ENCODE peak calls at places on chromosomes 13 and 19, in seven cellular contexts. U is A549, V is HepG2, A is HCT116, S is endothelial cell of umbilical vein, N is SK-N-SH, L is K562. Z is an unnamed sample.

GRCh38 chr13:21957833-21958232 is 287.0 kb downstream of the FGF9 start:
- DNase-seq in U (no peak), V (no peak), A (no peak), S (no peak), N (no peak), L (no peak), Z (no peak)

GRCh38 chr13:31818236-31818635 is 78.9 kb downstream of the RXFP2 start:
- DNase-seq in U (no peak), V (no peak), A (no peak), S (no peak), N (no peak), L (no peak), Z (no peak)

GRCh38 chr13:107289540-107289939 is 721.6 kb upstream of the ARGLU1 start:
- DNase-seq in U (no peak), V (no peak), A (no peak), S (no peak), N (no peak), L (no peak), Z (no peak)

GRCh38 chr19:8368136-8368535 is 4.2 kb downstream of the ANGPTL4 start:
- DNase-seq in U (no peak), V (no peak), A (no peak), S (no peak), N (peak; percentile 8), L (no peak), Z (no peak)

GRCh38 chr19:1181606-1182005 is 7.5 kb upstream of the SBNO2 start:
- DNase-seq in U (no peak), V (no peak), A (no peak), S (no peak), N (no peak), L (no peak), Z (no peak)

GRCh38 chr13:99269627-99270252 is 11.6 kb upstream of the GPR18 start:
- DNase-seq in U (peak; percentile 45), V (peak; percentile 25), A (peak; percentile 38), S (peak; percentile 71), N (peak; percentile 17), L (no peak), Z (peak; percentile 65)

GRCh38 chr13:51624695-51625345 is 40.6 kb downstream of the WDFY2 start:
- DNase-seq in U (no peak), V (no peak), A (no peak), S (no peak), N (no peak), L (no peak), Z (peak; percentile 20)

GRCh38 chr13:85590231-85590931 is 208.8 kb downstream of the SLITRK6 start:
- DNase-seq in U (peak; percentile 58), V (no peak), A (no peak), S (no peak), N (no peak), L (no peak), Z (no peak)

GRCh38 chr19:46373573-46374359 is 26.9 kb downstream of the PPP5C start:
- DNase-seq in U (peak; percentile 93), V (no peak), A (no peak), S (peak; percentile 81), N (peak; percentile 80), L (no peak), Z (no peak)

GRCh38 chr13:38045278-38046048 is 175.9 kb upstream of the TRPC4 start:
- DNase-seq in U (peak; percentile 7), V (peak; percentile 2), A (no peak), S (peak; percentile 40), N (peak; percentile 10), L (peak; percentile 16), Z (peak; percentile 52)

GRCh38 chr13:59531571-59532091 is 632.1 kb downstream of the DIAPH3 start:
- DNase-seq in U (peak; percentile 11), V (peak; percentile 3), A (peak; percentile 6), S (peak; percentile 98), N (no peak), L (peak; percentile 8), Z (peak; percentile 74)

GRCh38 chr13:46041335-46041934 is 11.1 kb downstream of the ZC3H13 start:
- DNase-seq in U (no peak), V (no peak), A (no peak), S (no peak), N (no peak), L (no peak), Z (no peak)

GRCh38 chr13:106533101-106533939 is 2.1 kb downstream of the EFNB2 start:
- DNase-seq in U (peak; percentile 56), V (peak; percentile 21), A (no peak), S (peak; percentile 81), N (peak; percentile 84), L (no peak), Z (peak; percentile 59)

GRCh38 chr13:43805071-43805468 is 18.3 kb upstream of the ENOX1 start:
- DNase-seq in U (peak; percentile 78), V (peak; percentile 12), A (peak; percentile 81), S (peak; percentile 21), N (peak; percentile 34), L (no peak), Z (no peak)

GRCh38 chr13:32040052-32040642 is 8.6 kb downstream of the FRY start:
- DNase-seq in U (no peak), V (no peak), A (no peak), S (no peak), N (no peak), L (no peak), Z (no peak)

GRCh38 chr19:33438016-33438671 is 64.6 kb downstream of the CEBPG start:
- DNase-seq in U (no peak), V (no peak), A (no peak), S (no peak), N (peak; percentile 89), L (no peak), Z (no peak)

GRCh38 chr13:77980592-77980991 is 62.0 kb upstream of the EDNRB start:
- DNase-seq in U (peak; percentile 31), V (no peak), A (no peak), S (peak; percentile 86), N (no peak), L (no peak), Z (no peak)

GRCh38 chr13:44686478-44687071 is 110.4 kb upstream of the TSC22D1 start:
- DNase-seq in U (no peak), V (no peak), A (no peak), S (no peak), N (no peak), L (no peak), Z (no peak)

GRCh38 chr19:30919737-30920136 is 429.5 kb downstream of the TSHZ3 start:
- DNase-seq in U (no peak), V (no peak), A (no peak), S (no peak), N (no peak), L (no peak), Z (no peak)

GRCh38 chr13:98934243-98934642 is 43.6 kb downstream of the DOCK9 start:
- DNase-seq in U (no peak), V (no peak), A (no peak), S (no peak), N (no peak), L (no peak), Z (no peak)

GRCh38 chr13:35961002-35961401 is 170.2 kb downstream of the DCLK1 start:
- DNase-seq in U (no peak), V (no peak), A (no peak), S (no peak), N (no peak), L (no peak), Z (no peak)

GRCh38 chr13:48299591-48299990 is 4.0 kb upstream of the RB1 start:
- DNase-seq in U (no peak), V (no peak), A (no peak), S (no peak), N (no peak), L (no peak), Z (no peak)

GRCh38 chr19:39765091-39766076 is 13.3 kb upstream of the LEUTX start:
- DNase-seq in U (peak; percentile 82), V (peak; percentile 48), A (peak; percentile 36), S (peak; percentile 43), N (peak; percentile 29), L (peak; percentile 54), Z (peak; percentile 24)

GRCh38 chr13:96821971-96822370 is 172.3 kb downstream of the OXGR1 start:
- DNase-seq in U (no peak), V (no peak), A (no peak), S (no peak), N (no peak), L (no peak), Z (no peak)

DNA sequence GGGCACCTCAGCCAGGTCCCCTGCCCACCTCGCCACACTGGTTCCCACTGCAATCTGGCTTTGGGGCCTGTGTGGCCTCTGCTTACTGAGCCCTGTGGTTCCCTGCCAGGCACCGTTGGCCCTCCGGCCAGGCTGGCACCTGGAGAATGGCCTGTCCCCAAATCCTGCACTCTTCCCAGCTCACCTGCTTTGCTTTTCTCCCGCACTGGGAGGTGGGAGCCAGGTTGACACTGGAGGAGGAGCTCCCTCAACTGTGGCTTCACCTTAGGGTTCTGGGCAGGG is 97.0 kb downstream of the SCGB2B2 start:
- DNase-seq in U (no peak), V (no peak), A (no peak), S (no peak), N (no peak), L (no peak), Z (no peak)
- TF ChIP-seq MAX in U (no peak), V (no peak), A (no peak), S (no peak), N (no peak), L (no peak), Z (no peak)

DNA sequence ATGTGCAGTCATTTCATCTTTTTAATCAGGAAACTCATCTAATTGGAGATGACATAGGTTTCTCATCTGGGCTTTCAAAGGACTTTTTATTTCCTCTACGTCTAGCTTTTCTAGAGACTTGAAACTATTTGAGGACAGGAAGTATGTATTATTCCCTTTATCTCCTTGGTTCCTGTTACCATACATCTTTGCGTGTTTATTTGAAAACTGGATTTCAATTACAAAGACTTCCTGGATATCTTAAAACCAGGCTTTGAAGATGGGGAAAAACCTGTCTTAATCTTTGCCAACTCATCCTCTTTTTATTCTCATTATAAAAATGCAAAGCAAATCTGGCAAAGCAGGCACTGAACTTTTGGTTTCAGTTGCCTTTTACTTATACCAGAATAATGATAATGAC is 130.5 kb downstream of the LMO7 start:
- DNase-seq in U (no peak), V (no peak), A (no peak), S (no peak), N (no peak), L (no peak), Z (no peak)
- H3K4me3 ChIP-seq in U (no peak overlapping the region), V (no peak overlapping the region), A (no peak overlapping the region), S (no peak overlapping the region), N (no peak overlapping the region), L (no peak overlapping the region), Z (no peak overlapping the region)

GRCh38 chr19:11091343-11092153 is 2.3 kb downstream of the LDLR start:
- DNase-seq in U (peak; percentile 82), V (peak; percentile 94), A (peak; percentile 83), S (peak; percentile 95), N (no peak), L (no peak), Z (peak; percentile 84)
- TF ChIP-seq MAX in U (peak; percentile 47), V (peak; percentile 25), A (peak; percentile 78), S (no peak), N (peak; percentile 41), L (no peak), Z (no peak)

GRCh38 chr19:48918071-48918470 is 15.4 kb upstream of the DHDH start:
- DNase-seq in U (no peak), V (no peak), A (no peak), S (no peak), N (no peak), L (no peak), Z (no peak)
- H3K4me3 ChIP-seq in U (no peak overlapping the region), V (no peak overlapping the region), A (no peak overlapping the region), S (no peak overlapping the region), N (no peak overlapping the region), L (no peak overlapping the region), Z (no peak overlapping the region)

Z was measured in NB4.